ENCODE peak calls at places on chromosomes 11 and 22, in seven cellular contexts. U, Z, F, A, M, X and L are unnamed samples.
A peak's percentile ranks its signal among the peaks of the same experiment; 100 is the strongest.

GRCh38 chr11:46321757-46322156 is 25.5 kb upstream of the DGKZ start:
- DNase-seq in X (peak; percentile 60), U (no peak), A (no peak), Z (no peak), M (no peak), F (no peak), L (peak; percentile 39)

GRCh38 chr11:69934861-69935494 is 115.8 kb upstream of the FGF3 start:
- DNase-seq in X (no peak), F (no peak), M (no peak), A (no peak), U (peak; percentile 60), Z (no peak), L (no peak)

GRCh38 chr11:1360181-1360834 is 29.4 kb upstream of the BRSK2 start:
- DNase-seq in A (no peak), X (no peak), U (no peak), F (no peak), M (no peak), Z (no peak), L (no peak)

GRCh38 chr11:44899959-44900358 is 50.7 kb downstream of the TP53I11 start:
- DNase-seq in X (peak; percentile 39), F (no peak), A (no peak), M (no peak), Z (no peak), U (peak; percentile 75), L (no peak)

GRCh38 chr11:35954205-35954604 is 10.3 kb downstream of the LDLRAD3 start:
- DNase-seq in M (no peak), F (no peak), X (no peak), Z (no peak), A (no peak), U (no peak), L (no peak)

GRCh38 chr11:10898763-10899541 is 41.1 kb upstream of the ZBED5 start:
- DNase-seq in A (no peak), U (no peak), M (no peak), X (no peak), F (peak; percentile 62), Z (no peak), L (no peak)

GRCh38 chr11:46127150-46127638 is 5.9 kb upstream of the PHF21A start:
- DNase-seq in U (peak; percentile 40), X (peak; percentile 73), M (peak; percentile 27), F (peak; percentile 48), A (no peak), Z (peak; percentile 24), L (peak; percentile 79)

GRCh38 chr11:67732045-67732787 is 57.8 kb upstream of the ALDH3B2 start:
- DNase-seq in M (no peak), X (no peak), A (no peak), Z (no peak), U (no peak), F (no peak), L (no peak)

GRCh38 chr11:36371161-36371560 is 75.1 kb downstream of the PRR5L start:
- DNase-seq in M (no peak), X (no peak), F (no peak), U (no peak), Z (no peak), A (no peak), L (no peak)

GRCh38 chr11:69356703-69357457 is 62.9 kb downstream of the MYEOV start:
- DNase-seq in X (no peak), M (peak; percentile 86), U (no peak), A (no peak), F (peak; percentile 41), Z (no peak), L (no peak)

GRCh38 chr11:5204787-5205186 is 4.3 kb upstream of the OR51V1 start:
- DNase-seq in A (no peak), M (no peak), X (peak; percentile 58), F (no peak), U (peak; percentile 61), Z (no peak), L (peak; percentile 15)

GRCh38 chr22:42959472-42960145 is 55.3 kb downstream of the PACSIN2 start:
- DNase-seq in F (no peak), U (peak; percentile 90), M (peak; percentile 58), Z (peak; percentile 67), X (peak; percentile 83), A (no peak), L (peak; percentile 64)

GRCh38 chr11:46898396-46899095 is 19.8 kb downstream of the LRP4 start:
- DNase-seq in F (no peak), M (no peak), X (no peak), U (no peak), Z (no peak), A (no peak), L (no peak)

GRCh38 chr11:33912405-33913361 is 20.8 kb upstream of the LMO2 start:
- DNase-seq in X (peak; percentile 87), A (no peak), F (no peak), Z (no peak), M (no peak), U (peak; percentile 95), L (peak; percentile 71)

GRCh38 chr22:49312601-49313000 is 515.1 kb downstream of the BRD1 start:
- DNase-seq in A (no peak), U (no peak), M (no peak), Z (no peak), X (no peak), F (no peak), L (no peak)

GRCh38 chr22:31736458-31736857 is 13.5 kb downstream of the PRR14L start:
- DNase-seq in U (no peak), A (no peak), F (no peak), M (no peak), X (no peak), Z (no peak), L (no peak)
- H3K4me1 ChIP-seq in U (no peaks in the 10 kb centered on the region), A (no peaks in the 10 kb centered on the region), F (peaks cover 22% of the 10 kb centered on the region), M (no peaks in the 10 kb centered on the region), X (peaks cover 11% of the 10 kb centered on the region), Z (no peaks in the 10 kb centered on the region), L (peaks cover 19% of the 10 kb centered on the region)

DNA sequence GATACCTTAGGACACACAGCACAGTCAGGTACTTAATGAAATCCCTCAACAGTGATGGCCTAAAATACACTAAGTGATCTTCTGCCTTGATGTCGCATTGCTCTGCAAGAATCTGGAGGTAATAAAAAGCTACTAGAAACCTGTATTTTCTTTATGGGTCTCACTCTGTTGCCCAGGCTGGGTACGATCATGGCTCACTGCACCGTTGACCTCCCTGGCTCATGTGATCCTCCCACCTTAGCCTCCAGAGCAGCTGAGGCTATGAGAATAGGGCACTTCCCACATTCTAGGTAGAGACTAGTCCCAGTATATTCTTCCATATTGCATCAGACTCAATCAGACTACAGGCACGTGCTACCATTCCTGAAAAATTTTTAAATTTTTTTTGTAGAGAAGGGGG is 21.7 kb downstream of the VSIG10L2 start:
- DNase-seq in F (no peak), M (no peak), A (no peak), U (no peak), Z (no peak), X (no peak), L (no peak)
- H3K27me3 ChIP-seq in F (no peaks in the 10 kb centered on the region), M (no peaks in the 10 kb centered on the region), A (no peaks in the 10 kb centered on the region), U (no peaks in the 10 kb centered on the region), Z (no peaks in the 10 kb centered on the region), X (no peaks in the 10 kb centered on the region), L (no peaks in the 10 kb centered on the region)

DNA sequence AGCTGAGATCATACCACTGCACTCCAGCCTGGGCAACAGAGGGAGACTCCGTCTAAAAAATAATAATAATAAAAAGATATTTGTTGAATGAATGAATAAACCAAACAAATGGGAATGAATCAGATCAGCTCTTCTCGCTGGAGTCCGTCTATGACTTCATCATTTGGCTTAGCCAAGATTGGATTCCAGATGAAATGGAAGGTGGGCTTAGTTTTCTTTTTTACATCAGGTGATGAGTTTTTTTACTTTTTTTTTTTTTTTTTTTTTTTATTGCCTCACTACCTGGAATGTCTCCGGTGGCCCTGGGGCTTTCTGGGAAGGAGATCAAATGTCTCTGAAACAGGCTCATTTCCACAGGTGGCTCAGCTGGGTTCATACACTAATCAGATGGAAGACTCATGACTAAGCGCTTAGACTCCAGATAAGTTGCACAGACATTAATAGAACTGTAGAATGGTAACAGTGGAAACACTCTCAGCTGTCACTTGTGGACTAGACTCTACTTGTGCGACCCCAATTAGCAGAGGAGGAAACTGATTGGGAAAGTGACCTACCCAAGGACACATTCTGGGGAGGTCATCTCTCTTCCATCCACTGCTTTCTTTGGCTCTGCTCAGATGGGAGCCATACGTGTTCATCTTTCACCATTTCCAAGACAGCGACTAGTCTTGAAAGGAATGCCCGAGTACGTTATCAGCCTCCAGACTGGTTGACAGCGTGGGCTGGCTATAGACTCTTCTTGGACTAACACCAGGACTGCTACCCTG is 20.5 kb upstream of the RBFOX2 start:
- DNase-seq in A (no peak), F (no peak), Z (no peak), X (peak; percentile 75), M (no peak), U (peak; percentile 82), L (peak; percentile 73)
- TF ChIP-seq CTCF in A (no peak), F (no peak), Z (no peak), X (no peak), M (no peak), U (no peak), L (no peak)

GRCh38 chr22:30250713-30251267 is 4.2 kb upstream of the LIF start:
- DNase-seq in U (peak; percentile 86), A (no peak), Z (no peak), X (peak; percentile 90), M (peak; percentile 57), F (no peak), L (peak; percentile 68)
- H3K4me1 ChIP-seq in U (peaks cover 47% of the 10 kb centered on the region), A (peaks cover 6% of the 10 kb centered on the region), Z (peaks cover 10% of the 10 kb centered on the region), X (peaks cover 65% of the 10 kb centered on the region), M (no peaks in the 10 kb centered on the region), F (peaks cover 33% of the 10 kb centered on the region), L (peaks cover 25% of the 10 kb centered on the region)

GRCh38 chr11:130773436-130773835 is 142.8 kb downstream of the SNX19 start:
- DNase-seq in F (no peak), M (no peak), U (no peak), Z (no peak), X (no peak), A (no peak), L (no peak)
- H3K27me3 ChIP-seq in F (no peaks in the 10 kb centered on the region), M (no peaks in the 10 kb centered on the region), U (no peaks in the 10 kb centered on the region), Z (no peaks in the 10 kb centered on the region), X (no peaks in the 10 kb centered on the region), A (no peaks in the 10 kb centered on the region), L (no peaks in the 10 kb centered on the region)

DNA sequence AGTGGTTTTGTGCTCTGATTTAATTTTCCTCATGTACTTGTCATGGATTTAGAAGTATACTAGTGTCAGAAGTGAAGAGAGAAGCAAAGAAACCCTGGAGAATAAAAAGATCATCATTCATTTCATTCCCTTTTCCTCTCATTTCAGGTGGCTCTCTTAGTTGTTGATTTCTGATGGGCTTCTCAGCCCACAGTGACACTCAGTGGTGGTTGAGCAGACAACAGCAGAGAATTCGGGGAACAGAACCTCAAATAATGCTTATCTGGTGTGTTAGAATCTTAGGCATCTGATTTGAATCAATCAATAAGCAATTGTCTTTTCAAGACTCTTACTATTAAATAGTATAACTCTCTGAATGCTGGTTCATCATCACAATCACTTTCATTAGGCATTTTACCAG is 1289.4 kb downstream of the FAM181B start:
- DNase-seq in U (no peak), X (no peak), A (no peak), Z (no peak), M (no peak), F (no peak), L (no peak)
- TF ChIP-seq CTCF in U (no peak), X (peak; percentile 45), A (no peak), Z (peak; percentile 23), M (no peak), F (no peak), L (peak; percentile 20)

GRCh38 chr11:86196291-86196690 is 48.3 kb upstream of the EED start:
- DNase-seq in M (no peak), X (no peak), Z (no peak), F (no peak), A (no peak), U (no peak), L (no peak)
- H3K4me1 ChIP-seq in M (no peaks in the 10 kb centered on the region), X (peaks cover 7% of the 10 kb centered on the region), Z (peaks cover 6% of the 10 kb centered on the region), F (peaks cover 29% of the 10 kb centered on the region), A (no peaks in the 10 kb centered on the region), U (peaks cover 3% of the 10 kb centered on the region), L (peaks cover 16% of the 10 kb centered on the region)

GRCh38 chr11:20192641-20193040 is 32.4 kb upstream of the DBX1 start:
- DNase-seq in X (no peak), Z (no peak), M (no peak), A (no peak), U (no peak), F (no peak), L (no peak)
- H3K27me3 ChIP-seq in X (no peaks in the 10 kb centered on the region), Z (peaks cover 11% of the 10 kb centered on the region), M (no peaks in the 10 kb centered on the region), A (no peaks in the 10 kb centered on the region), U (peaks cover 3% of the 10 kb centered on the region), F (peaks cover 8% of the 10 kb centered on the region), L (peaks cover 22% of the 10 kb centered on the region)